ENCODE peak calls at places on chromosomes 3 and 15, in nine cellular contexts. U, I, B, Y, L, M, W, V and P are unnamed samples.

GRCh38 chr3:9833078-9833477 is 10.7 kb downstream of the RPUSD3 start:
- DNase-seq in U (no peak), I (no peak), B (no peak), Y (no peak), L (no peak), M (no peak), W (no peak), V (no peak), P (no peak)

GRCh38 chr3:72601049-72601448 is 247.2 kb downstream of the SHQ1 start:
- DNase-seq in U (no peak), I (peak; percentile 89), B (no peak), Y (no peak), L (no peak), M (no peak), W (no peak), V (no peak), P (no peak)

GRCh38 chr3:107594870-107595269 is 72.1 kb downstream of the BBX start:
- DNase-seq in U (no peak), I (no peak), B (no peak), Y (no peak), L (no peak), M (no peak), W (no peak), V (no peak), P (no peak)

GRCh38 chr3:16249336-16249735 is 15.4 kb downstream of the DPH3 start:
- DNase-seq in U (no peak), I (peak; percentile 75), B (no peak), Y (peak; percentile 19), L (no peak), M (no peak), W (no peak), V (no peak), P (no peak)

GRCh38 chr3:173584834-173585831 is 187.6 kb downstream of the NLGN1 start:
- DNase-seq in U (peak; percentile 24), I (peak; percentile 83), B (peak; percentile 67), Y (no peak), L (peak; percentile 35), M (peak; percentile 10), W (no peak), V (no peak), P (peak; percentile 50)

GRCh38 chr3:143648708-143649107 is 199.6 kb downstream of the SLC9A9 start:
- DNase-seq in U (no peak), I (peak; percentile 40), B (peak; percentile 23), Y (peak; percentile 3), L (no peak), M (no peak), W (no peak), V (no peak), P (no peak)

GRCh38 chr3:113185436-113185835 is 25.9 kb upstream of the BOC start:
- DNase-seq in U (no peak), I (no peak), B (no peak), Y (no peak), L (no peak), M (no peak), W (no peak), V (no peak), P (no peak)

GRCh38 chr3:27415202-27415601 is 46.0 kb upstream of the NEK10 start:
- DNase-seq in U (no peak), I (no peak), B (no peak), Y (no peak), L (no peak), M (no peak), W (no peak), V (no peak), P (no peak)

GRCh38 chr15:75727851-75728715 is 15.4 kb upstream of the CSPG4 start:
- DNase-seq in U (peak; percentile 25), I (peak; percentile 68), B (peak; percentile 86), Y (peak; percentile 69), L (no peak), M (no peak), W (peak; percentile 61), V (peak; percentile 71), P (peak; percentile 73)

GRCh38 chr3:190369701-190370295 is 18.2 kb upstream of the CLDN16 start:
- DNase-seq in U (no peak), I (no peak), B (no peak), Y (no peak), L (no peak), M (no peak), W (no peak), V (no peak), P (no peak)

GRCh38 chr15:43748376-43748775 is 2.1 kb downstream of the PDIA3 start:
- DNase-seq in U (no peak), I (no peak), B (no peak), Y (no peak), L (no peak), M (no peak), W (no peak), V (no peak), P (no peak)

GRCh38 chr3:137163241-137163916 is 205.6 kb downstream of the IL20RB start:
- DNase-seq in U (no peak), I (peak; percentile 72), B (peak; percentile 64), Y (no peak), L (peak; percentile 33), M (no peak), W (no peak), V (no peak), P (peak; percentile 35)

GRCh38 chr15:67148196-67148701 is 82.8 kb downstream of the SMAD3 start:
- DNase-seq in U (no peak), I (no peak), B (no peak), Y (no peak), L (peak; percentile 67), M (no peak), W (no peak), V (no peak), P (no peak)

GRCh38 chr3:34758630-34759261 is 880.6 kb upstream of the ARPP21 start:
- DNase-seq in U (no peak), I (no peak), B (no peak), Y (no peak), L (no peak), M (no peak), W (no peak), V (no peak), P (no peak)

GRCh38 chr3:29695201-29695904 is 414.5 kb downstream of the RBMS3 start:
- DNase-seq in U (no peak), I (no peak), B (no peak), Y (no peak), L (no peak), M (no peak), W (no peak), V (no peak), P (no peak)

GRCh38 chr3:16140894-16141285 is 33.6 kb upstream of the GALNT15 start:
- DNase-seq in U (no peak), I (no peak), B (no peak), Y (no peak), L (no peak), M (no peak), W (no peak), V (no peak), P (no peak)

GRCh38 chr3:4656059-4656458 is 162.9 kb downstream of the ITPR1 start:
- DNase-seq in U (peak; percentile 24), I (peak; percentile 87), B (peak; percentile 83), Y (no peak), L (peak; percentile 55), M (peak; percentile 14), W (no peak), V (peak; percentile 69), P (peak; percentile 60)

GRCh38 chr15:68515371-68516095 is 63.3 kb upstream of the CORO2B start:
- DNase-seq in U (no peak), I (no peak), B (no peak), Y (no peak), L (no peak), M (no peak), W (no peak), V (no peak), P (no peak)

GRCh38 chr15:88274534-88275460 is 18.3 kb upstream of the NTRK3 start:
- DNase-seq in U (peak; percentile 55), I (peak; percentile 81), B (peak; percentile 81), Y (peak; percentile 60), L (peak; percentile 51), M (no peak), W (peak; percentile 57), V (peak; percentile 50), P (peak; percentile 73)

GRCh38 chr3:59386165-59386564 is 336.3 kb upstream of the CFAP20DC start:
- DNase-seq in U (no peak), I (no peak), B (no peak), Y (no peak), L (no peak), M (no peak), W (no peak), V (no peak), P (no peak)

GRCh38 chr3:125302932-125303331 is 72.2 kb downstream of the ZNF148 start:
- DNase-seq in U (no peak), I (no peak), B (no peak), Y (no peak), L (no peak), M (no peak), W (no peak), V (no peak), P (no peak)

GRCh38 chr3:126679318-126679751 is 24.4 kb upstream of the TXNRD3 start:
- DNase-seq in U (peak; percentile 65), I (peak; percentile 94), B (peak; percentile 93), Y (peak; percentile 78), L (peak; percentile 70), M (peak; percentile 11), W (peak; percentile 76), V (peak; percentile 88), P (peak; percentile 90)

GRCh38 chr15:101326462-101327146 is 31.6 kb upstream of the SNRPA1 start:
- DNase-seq in U (no peak), I (no peak), B (no peak), Y (no peak), L (no peak), M (no peak), W (no peak), V (no peak), P (no peak)

GRCh38 chr15:89088605-89089315 is 504 bp downstream of the ABHD2 start:
- DNase-seq in U (no peak), I (peak; percentile 47), B (peak; percentile 79), Y (no peak), L (no peak), M (no peak), W (no peak), V (peak; percentile 55), P (peak; percentile 76)